ENCODE peak calls at places on chromosome 20, in ten cellular contexts. Q is NB4, E is ovary, K is A549, O is sigmoid colon, G is transverse colon, L is gastrocnemius medialis, W is tibial nerve, R is esophagus squamous epithelium, U is heart left ventricle. C is an unnamed sample.

GRCh38 chr20:56504373-56505005 is 20.1 kb upstream of the FAM209A start:
- DNase-seq in K (peak; percentile 38), G (no peak), O (no peak), E (no peak), U (no peak), Q (peak; percentile 23), L (no peak), R (no peak), W (no peak), C (no peak)

GRCh38 chr20:1215386-1216170 is 10.3 kb upstream of the RAD21L1 start:
- DNase-seq in L (no peak), R (no peak), G (no peak), U (no peak), Q (no peak), O (no peak), E (no peak), W (no peak), K (no peak), C (no peak)

GRCh38 chr20:62945771-62946339 is 6.7 kb upstream of the SLC17A9 start:
- DNase-seq in K (no peak), O (no peak), G (no peak), L (no peak), W (no peak), R (no peak), E (no peak), U (no peak), Q (no peak), C (no peak)

GRCh38 chr20:23668477-23668951 is 20.3 kb downstream of the CST4 start:
- DNase-seq in W (peak; percentile 49), L (peak; percentile 56), E (no peak), K (peak; percentile 84), Q (peak; percentile 70), U (peak; percentile 54), O (peak; percentile 74), R (no peak), G (peak; percentile 50), C (peak; percentile 42)

GRCh38 chr20:64212750-64213149 is 42.8 kb upstream of the PCMTD2 start:
- DNase-seq in W (no peak), K (no peak), R (no peak), Q (peak; percentile 30), E (peak; percentile 74), L (no peak), U (peak; percentile 69), O (peak; percentile 83), G (no peak), C (peak; percentile 82)

GRCh38 chr20:25399038-25399430 is 8.4 kb upstream of the ABHD12 start:
- DNase-seq in L (peak; percentile 26), U (peak; percentile 29), K (peak; percentile 77), W (no peak), R (no peak), E (no peak), G (peak; percentile 19), O (no peak), Q (peak; percentile 75), C (peak; percentile 41)

GRCh38 chr20:2559641-2560040 is 23.3 kb downstream of the TMC2 start:
- DNase-seq in W (no peak), U (no peak), E (no peak), O (no peak), G (no peak), R (no peak), L (no peak), K (no peak), Q (no peak), C (no peak)

GRCh38 chr20:9613871-9614270 is 99.5 kb downstream of the LAMP5 start:
- DNase-seq in K (no peak), G (no peak), Q (no peak), O (no peak), L (no peak), E (no peak), R (no peak), W (no peak), U (no peak), C (no peak)

GRCh38 chr20:58695084-58695722 is 2.6 kb downstream of the NPEPL1 start:
- DNase-seq in O (no peak), K (no peak), Q (no peak), L (no peak), G (no peak), E (no peak), W (peak; percentile 1), R (no peak), U (no peak), C (no peak)

GRCh38 chr20:676315-676937 is 824 bp upstream of the SCRT2 start:
- DNase-seq in Q (peak; percentile 87), G (peak; percentile 21), W (no peak), L (no peak), R (no peak), E (no peak), K (no peak), U (no peak), O (no peak), C (no peak)

GRCh38 chr20:63941282-63942060 is 14.7 kb downstream of the UCKL1 start:
- DNase-seq in Q (no peak), O (peak; percentile 66), K (no peak), G (peak; percentile 63), U (peak; percentile 55), L (peak; percentile 48), W (no peak), R (peak; percentile 55), E (peak; percentile 17), C (peak; percentile 35)

GRCh38 chr20:21808139-21808538 is 102.7 kb downstream of the PAX1 start:
- DNase-seq in G (no peak), E (no peak), U (no peak), L (no peak), W (no peak), R (no peak), K (no peak), Q (no peak), O (no peak), C (no peak)

GRCh38 chr20:32626859-32627636 is 41.9 kb upstream of the NOL4L start:
- DNase-seq in K (no peak), R (no peak), L (no peak), Q (peak; percentile 64), W (no peak), E (no peak), U (no peak), G (peak; percentile 24), O (no peak), C (peak; percentile 10)

GRCh38 chr20:64230461-64231145 is 24.9 kb upstream of the PCMTD2 start:
- DNase-seq in W (no peak), U (no peak), E (no peak), O (no peak), L (no peak), Q (no peak), G (no peak), R (no peak), K (no peak), C (no peak)

GRCh38 chr20:14495066-14495465 is 157.7 kb upstream of the FLRT3 start:
- DNase-seq in G (no peak), K (no peak), R (no peak), E (no peak), L (no peak), W (no peak), U (no peak), Q (no peak), O (no peak), C (no peak)

DNA sequence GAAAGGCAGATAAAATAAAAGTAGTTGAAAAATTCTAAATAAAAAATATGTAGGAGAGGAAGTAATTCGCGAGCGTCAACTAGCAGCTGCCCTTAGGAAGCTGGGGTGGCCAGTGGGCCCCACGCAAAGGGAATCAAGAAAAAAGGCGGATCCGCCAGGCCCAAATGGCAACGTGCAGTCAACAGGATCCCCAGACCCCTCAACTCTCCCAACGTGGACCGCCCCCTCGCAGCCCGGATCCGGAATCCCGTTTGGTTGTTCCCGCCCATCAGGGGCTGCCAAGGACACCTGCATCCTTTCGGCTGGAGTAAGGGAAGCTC is 296 bp downstream of the DZANK1 start:
- DNase-seq in W (no peak), L (no peak), E (no peak), Q (no peak), O (no peak), K (peak; percentile 84), U (no peak), G (no peak), R (no peak), C (no peak)
- TF ChIP-seq POLR2A in W (no peak), L (no peak), E (no peak), Q (no peak), O (no peak), K (peak; percentile 74), U (no peak), G (no peak), R (no peak), C (no peak)

DNA sequence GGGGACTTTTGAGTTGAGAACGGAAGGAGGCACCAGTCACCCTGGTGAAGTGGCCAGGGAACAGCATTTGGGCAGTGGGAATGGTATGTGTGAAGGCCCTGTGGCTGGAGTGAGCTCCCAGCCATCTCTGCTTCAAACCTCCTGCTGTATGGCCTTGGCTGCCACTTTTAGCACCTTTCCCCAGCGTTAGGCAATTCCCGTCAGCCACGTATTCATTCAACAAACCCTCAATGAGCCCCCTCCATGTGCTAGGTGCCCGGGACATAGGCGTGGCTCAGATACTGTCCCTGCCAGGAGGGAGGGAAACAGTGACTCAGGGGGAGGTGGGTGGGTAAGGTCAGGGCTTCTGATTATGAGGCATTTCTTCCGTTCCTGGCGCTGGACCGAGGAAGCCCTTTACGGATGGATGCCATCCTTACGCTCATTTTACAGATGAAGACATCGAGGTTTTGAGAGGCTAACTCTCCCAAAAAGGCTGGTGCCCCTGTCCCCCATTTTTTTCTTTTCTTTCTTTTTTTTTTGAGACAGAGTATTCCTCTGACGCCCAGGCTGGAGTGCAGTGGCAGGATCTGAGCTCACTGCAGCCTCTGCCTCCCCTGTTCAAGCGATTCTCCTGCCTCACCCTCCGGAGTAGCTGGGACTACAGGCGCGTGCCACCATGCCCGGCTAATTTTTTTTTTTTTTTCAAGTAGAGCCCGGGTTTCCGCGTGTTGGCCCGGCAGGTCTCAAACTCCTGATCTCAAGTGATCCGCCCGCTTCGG is 37.5 kb downstream of the SRC start:
- DNase-seq in L (no peak), G (no peak), O (peak; percentile 65), R (no peak), U (no peak), K (peak; percentile 69), Q (no peak), W (no peak), E (no peak), C (no peak)
- H3K4me3 ChIP-seq in L (no peak overlapping the region), G (no peak overlapping the region), O (no peak overlapping the region), R (no peak overlapping the region), U (peak overlapping the region; percentile 61), K (peak overlapping the region; percentile 55), Q (no peak overlapping the region), W (peak overlapping the region; percentile 60), E (no peak overlapping the region), C (no peak overlapping the region)

DNA sequence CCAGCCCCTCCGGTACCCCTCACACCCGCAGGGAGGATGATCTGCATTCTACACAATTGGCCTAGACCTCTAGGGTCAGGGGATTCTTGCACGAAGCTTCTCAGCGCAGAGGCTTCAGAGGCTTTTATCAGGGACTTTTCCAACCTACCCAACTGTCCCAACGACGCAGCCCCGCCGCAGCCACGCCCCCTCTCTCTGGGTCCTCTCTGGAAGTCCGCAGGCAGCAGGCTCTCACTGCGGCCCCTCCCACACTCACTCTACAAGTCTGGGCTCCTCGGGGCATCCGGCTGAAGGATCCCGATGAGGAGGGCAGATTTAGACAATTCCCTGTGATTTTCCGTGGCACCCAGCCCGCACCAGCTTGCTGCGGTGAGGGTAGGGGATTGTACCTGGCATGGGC is 227.7 kb upstream of the RNF24 start:
- DNase-seq in O (no peak), G (no peak), U (no peak), Q (no peak), L (no peak), R (no peak), W (no peak), E (no peak), K (no peak), C (no peak)
- TF ChIP-seq POLR2A in O (no peak), G (no peak), U (no peak), Q (no peak), L (no peak), R (no peak), W (no peak), E (no peak), K (no peak), C (no peak)

GRCh38 chr20:49669601-49670189 is 44.0 kb downstream of the B4GALT5 start:
- DNase-seq in O (no peak), U (no peak), W (no peak), R (no peak), G (no peak), K (no peak), Q (no peak), E (no peak), L (no peak), C (no peak)
- H3K4me3 ChIP-seq in O (no peak overlapping the region), U (peak overlapping the region; percentile 42), W (peak overlapping the region; percentile 16), R (no peak overlapping the region), G (peak overlapping the region; percentile 16), K (no peak overlapping the region), Q (no peak overlapping the region), E (no peak overlapping the region), L (no peak overlapping the region), C (no peak overlapping the region)

C was measured in thyroid gland.